ENCODE peak calls at places on chromosomes 6 and 20, in five cellular contexts. H, F, C, V and O are unnamed samples.

GRCh38 chr6:136782021-136782770 is 10.1 kb downstream of the MAP3K5 start:
- DNase-seq in H (no peak), F (no peak), C (no peak), V (no peak), O (no peak)

GRCh38 chr20:63475209-63475608 is 2.8 kb upstream of the KCNQ2 start:
- DNase-seq in H (no peak), F (no peak), C (peak; percentile 89), V (no peak), O (no peak)

GRCh38 chr6:44285552-44286284 is 15.5 kb downstream of the TMEM151B start:
- DNase-seq in H (no peak), F (no peak), C (no peak), V (no peak), O (no peak)

GRCh38 chr20:48807586-48808381 is 20.0 kb downstream of the PREX1 start:
- DNase-seq in H (no peak), F (no peak), C (no peak), V (no peak), O (no peak)

GRCh38 chr6:69391106-69391505 is 405.7 kb downstream of the LMBRD1 start:
- DNase-seq in H (no peak), F (no peak), C (no peak), V (no peak), O (no peak)

GRCh38 chr20:56429496-56429895 is 17.4 kb downstream of the CASS4 start:
- DNase-seq in H (no peak), F (no peak), C (no peak), V (no peak), O (no peak)

GRCh38 chr6:48109902-48110301 is 1.1 kb downstream of the PTCHD4 start:
- DNase-seq in H (no peak), F (no peak), C (no peak), V (no peak), O (no peak)

GRCh38 chr6:158649289-158650143 is at the start of gene SYTL3:
- DNase-seq in H (peak; percentile 89), F (no peak), C (no peak), V (peak; percentile 57), O (peak; percentile 46)

GRCh38 chr6:170152989-170153388 is 137.9 kb downstream of the DLL1 start:
- DNase-seq in H (peak; percentile 88), F (no peak), C (no peak), V (no peak), O (no peak)

GRCh38 chr6:32857156-32857891 is 3.3 kb downstream of the PSMB9 start:
- DNase-seq in H (no peak), F (no peak), C (no peak), V (no peak), O (no peak)